ENCODE peak calls at places on chromosomes 7 and 10, in four cellular contexts. One of them, this sample, is unnamed.

GRCh38 chr10:42654419-42654818 is 16.0 kb upstream of the ZNF33B start:
- DNase-seq in A549: no peak
- DNase-seq in hepatocyte: no peak
- DNase-seq in aorta: no peak
- DNase-seq in this sample: no peak

GRCh38 chr10:79079074-79079397 is 10.3 kb downstream of the ZMIZ1 start:
- DNase-seq in aorta: no peak
- DNase-seq in A549: no peak
- DNase-seq in hepatocyte: no peak
- DNase-seq in this sample: no peak

GRCh38 chr7:84363741-84364140 is 169.2 kb upstream of the SEMA3A start:
- DNase-seq in hepatocyte: no peak
- DNase-seq in A549: no peak
- DNase-seq in aorta: no peak
- DNase-seq in this sample: no peak

GRCh38 chr10:93261089-93261488 is 187.4 kb downstream of the CYP26A1 start:
- DNase-seq in hepatocyte: no peak
- DNase-seq in aorta: no peak
- DNase-seq in A549: no peak
- DNase-seq in this sample: no peak

GRCh38 chr10:79082631-79083581 is 14.1 kb downstream of the ZMIZ1 start:
- DNase-seq in A549: no peak
- DNase-seq in aorta: no peak
- DNase-seq in hepatocyte: no peak
- DNase-seq in this sample: no peak

GRCh38 chr10:11351801-11352200 is 259.6 kb downstream of the USP6NL start:
- DNase-seq in aorta: no peak
- DNase-seq in A549: no peak
- DNase-seq in hepatocyte: no peak
- DNase-seq in this sample: no peak

GRCh38 chr7:56097700-56098099 is 4.9 kb upstream of the PHKG1 start:
- DNase-seq in aorta: no peak
- DNase-seq in A549: no peak
- DNase-seq in hepatocyte: no peak
- DNase-seq in this sample: peak; percentile 72

GRCh38 chr7:36651404-36651803 is 72.9 kb downstream of the AOAH start:
- DNase-seq in aorta: no peak
- DNase-seq in hepatocyte: peak; percentile 36
- DNase-seq in A549: no peak
- DNase-seq in this sample: peak; percentile 39

GRCh38 chr10:110268442-110268841 is 36.3 kb downstream of the SMNDC1 start:
- DNase-seq in A549: no peak
- DNase-seq in hepatocyte: no peak
- DNase-seq in aorta: no peak
- DNase-seq in this sample: no peak

GRCh38 chr7:99551329-99551728 is 585 bp downstream of the FAM200A start:
- DNase-seq in A549: no peak
- DNase-seq in hepatocyte: peak; percentile 11
- DNase-seq in aorta: no peak
- DNase-seq in this sample: no peak

GRCh38 chr10:22564060-22564459 is 150.3 kb downstream of the PIP4K2A start:
- DNase-seq in aorta: no peak
- DNase-seq in hepatocyte: no peak
- DNase-seq in A549: no peak
- DNase-seq in this sample: no peak

GRCh38 chr7:106068986-106069385 is 43.1 kb downstream of the SYPL1 start:
- DNase-seq in aorta: no peak
- DNase-seq in hepatocyte: no peak
- DNase-seq in A549: no peak
- DNase-seq in this sample: no peak

GRCh38 chr10:74765465-74765864 is 60.9 kb upstream of the KAT6B start:
- DNase-seq in aorta: no peak
- DNase-seq in A549: no peak
- DNase-seq in hepatocyte: peak; percentile 31
- DNase-seq in this sample: no peak

GRCh38 chr10:103854265-103854686 is 1.1 kb downstream of the SH3PXD2A start:
- DNase-seq in A549: peak; percentile 29
- DNase-seq in aorta: no peak
- DNase-seq in hepatocyte: peak; percentile 56
- DNase-seq in this sample: no peak

GRCh38 chr10:72319416-72320254 is 35.1 kb downstream of the DNAJB12 start:
- DNase-seq in aorta: peak; percentile 97
- DNase-seq in A549: peak; percentile 94
- DNase-seq in hepatocyte: peak; percentile 97
- DNase-seq in this sample: peak; percentile 73

GRCh38 chr10:118835682-118836326 is 81.0 kb upstream of the CACUL1 start:
- DNase-seq in A549: peak; percentile 28
- DNase-seq in hepatocyte: peak; percentile 22
- DNase-seq in aorta: no peak
- DNase-seq in this sample: no peak

GRCh38 chr7:46162582-46162981 is 241.5 kb upstream of the IGFBP3 start:
- DNase-seq in hepatocyte: no peak
- DNase-seq in A549: no peak
- DNase-seq in aorta: no peak
- DNase-seq in this sample: no peak

GRCh38 chr7:23298141-23298851 is 843 bp upstream of the MALSU1 start:
- DNase-seq in hepatocyte: no peak
- DNase-seq in aorta: no peak
- DNase-seq in A549: peak; percentile 48
- DNase-seq in this sample: peak; percentile 34

GRCh38 chr10:112958275-112958995 is 8.4 kb downstream of the TCF7L2 start:
- DNase-seq in hepatocyte: peak; percentile 50
- DNase-seq in A549: peak; percentile 60
- DNase-seq in aorta: no peak
- DNase-seq in this sample: peak; percentile 84
- H3K27ac ChIP-seq in hepatocyte: peak overlapping the region; percentile 97
- H3K27ac ChIP-seq in A549: peak overlapping the region; percentile 88
- H3K27ac ChIP-seq in aorta: no peak overlapping the region
- H3K27ac ChIP-seq in this sample: peak overlapping the region; percentile 83

DNA sequence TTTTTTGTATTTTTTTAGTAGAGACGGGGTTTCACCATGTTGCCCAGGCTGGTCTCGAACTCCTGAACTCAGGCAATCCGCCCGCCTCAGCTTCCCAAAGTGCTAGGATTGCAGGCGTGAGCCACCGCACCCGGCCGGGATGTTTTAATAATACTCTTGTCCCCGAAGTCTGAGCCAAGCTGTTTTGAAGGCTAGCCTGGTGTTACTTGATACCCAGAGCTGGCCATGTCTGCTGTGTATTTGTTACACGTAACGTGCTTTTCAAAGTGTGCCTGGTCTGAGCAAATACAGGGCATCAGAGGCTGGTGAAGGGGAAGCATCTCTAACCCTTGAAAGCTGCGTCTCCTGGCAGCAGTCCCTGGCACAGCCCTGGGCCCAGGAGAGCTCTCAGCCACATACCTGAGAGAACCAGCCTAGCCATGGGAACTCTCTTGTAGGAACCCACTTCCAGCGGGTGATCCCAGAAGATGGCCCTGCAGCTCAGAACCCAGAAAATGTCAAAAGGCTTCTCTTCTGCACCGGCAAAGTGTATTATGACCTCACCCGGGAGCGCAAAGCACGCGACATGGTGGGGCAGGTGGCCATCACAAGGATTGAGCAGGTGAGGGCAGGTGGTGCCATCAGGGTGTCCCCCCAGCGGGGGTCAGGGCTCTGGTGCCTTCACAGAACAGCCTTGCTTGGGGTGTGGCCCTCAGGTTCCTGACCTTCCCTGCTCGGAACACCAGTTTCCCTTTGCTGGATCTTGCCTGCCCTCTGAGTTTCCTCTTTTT is 41.7 kb upstream of the ZMIZ2 start:
- DNase-seq in aorta: no peak
- DNase-seq in A549: no peak
- DNase-seq in hepatocyte: no peak
- DNase-seq in this sample: no peak
- H3K27ac ChIP-seq in aorta: no peak overlapping the region
- H3K27ac ChIP-seq in A549: no peak overlapping the region
- H3K27ac ChIP-seq in hepatocyte: no peak overlapping the region
- H3K27ac ChIP-seq in this sample: no peak overlapping the region

GRCh38 chr7:33744293-33744692 is 161.0 kb upstream of the BMPER start:
- DNase-seq in aorta: no peak
- DNase-seq in A549: peak; percentile 48
- DNase-seq in hepatocyte: peak; percentile 32
- DNase-seq in this sample: no peak
- H3K27ac ChIP-seq in aorta: no peak overlapping the region
- H3K27ac ChIP-seq in A549: no peak overlapping the region
- H3K27ac ChIP-seq in hepatocyte: peak overlapping the region; percentile 59
- H3K27ac ChIP-seq in this sample: peak overlapping the region; percentile 66

GRCh38 chr7:102424787-102425218 is 8.6 kb upstream of the ORAI2 start:
- DNase-seq in aorta: peak; percentile 57
- DNase-seq in hepatocyte: no peak
- DNase-seq in A549: no peak
- DNase-seq in this sample: no peak

GRCh38 chr7:102429141-102429904 is 4.1 kb upstream of the ORAI2 start:
- DNase-seq in A549: no peak
- DNase-seq in hepatocyte: no peak
- DNase-seq in aorta: no peak
- DNase-seq in this sample: no peak

GRCh38 chr7:102426268-102427031 is 6.9 kb upstream of the ORAI2 start:
- DNase-seq in A549: no peak
- DNase-seq in hepatocyte: no peak
- DNase-seq in aorta: no peak
- DNase-seq in this sample: no peak

GRCh38 chr7:102424129-102424551 is 9.2 kb upstream of the ORAI2 start:
- DNase-seq in aorta: peak; percentile 46
- DNase-seq in hepatocyte: no peak
- DNase-seq in A549: no peak
- DNase-seq in this sample: no peak

DNA sequence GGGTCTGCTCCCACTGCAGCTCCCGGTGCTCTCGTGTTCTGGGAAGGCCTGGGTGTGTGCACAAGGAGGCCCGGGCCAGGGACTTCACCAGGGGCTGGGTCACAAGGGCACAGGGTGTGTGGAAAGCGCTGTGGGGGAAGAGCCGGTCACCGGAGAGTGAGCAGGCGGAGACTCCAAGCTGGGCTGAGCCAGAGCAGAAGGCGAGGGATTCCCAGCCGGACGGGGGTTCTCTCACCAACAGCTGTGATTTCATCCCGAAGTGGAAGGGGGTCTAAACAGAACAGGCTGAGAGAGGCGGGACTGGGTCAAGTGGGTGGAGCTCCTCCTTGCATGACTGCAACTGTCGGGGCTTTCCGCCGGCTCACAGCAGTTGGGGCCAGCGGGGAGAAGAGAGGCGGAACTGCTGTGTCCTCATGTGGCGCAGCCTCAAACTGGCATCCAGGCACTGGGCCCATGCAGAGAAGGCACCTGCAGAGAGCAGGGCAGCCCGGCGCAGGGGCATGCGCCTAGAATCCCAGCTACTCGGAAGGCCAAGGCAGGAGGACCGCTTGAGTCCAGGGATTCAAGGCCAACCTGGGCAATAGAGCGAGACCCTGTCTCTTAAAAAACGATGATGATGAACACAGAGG is 7.6 kb upstream of the ORAI2 start:
- DNase-seq in hepatocyte: no peak
- DNase-seq in A549: no peak
- DNase-seq in aorta: peak; percentile 82
- DNase-seq in this sample: no peak
- H3K27ac ChIP-seq in hepatocyte: no peak overlapping the region
- H3K27ac ChIP-seq in A549: no peak overlapping the region
- H3K27ac ChIP-seq in aorta: no peak overlapping the region
- H3K27ac ChIP-seq in this sample: no peak overlapping the region

GRCh38 chr10:28790146-28790545 is 112.8 kb downstream of the BAMBI start:
- DNase-seq in hepatocyte: no peak
- DNase-seq in A549: no peak
- DNase-seq in aorta: no peak
- DNase-seq in this sample: no peak

GRCh38 chr10:28788767-28789166 is 111.4 kb downstream of the BAMBI start:
- DNase-seq in hepatocyte: no peak
- DNase-seq in A549: no peak
- DNase-seq in aorta: no peak
- DNase-seq in this sample: no peak

GRCh38 chr10:28785018-28785417 is 107.7 kb downstream of the BAMBI start:
- DNase-seq in hepatocyte: no peak
- DNase-seq in aorta: no peak
- DNase-seq in A549: no peak
- DNase-seq in this sample: no peak

GRCh38 chr10:28783089-28783488 is 105.8 kb downstream of the BAMBI start:
- DNase-seq in aorta: no peak
- DNase-seq in hepatocyte: no peak
- DNase-seq in A549: peak; percentile 21
- DNase-seq in this sample: no peak

DNA sequence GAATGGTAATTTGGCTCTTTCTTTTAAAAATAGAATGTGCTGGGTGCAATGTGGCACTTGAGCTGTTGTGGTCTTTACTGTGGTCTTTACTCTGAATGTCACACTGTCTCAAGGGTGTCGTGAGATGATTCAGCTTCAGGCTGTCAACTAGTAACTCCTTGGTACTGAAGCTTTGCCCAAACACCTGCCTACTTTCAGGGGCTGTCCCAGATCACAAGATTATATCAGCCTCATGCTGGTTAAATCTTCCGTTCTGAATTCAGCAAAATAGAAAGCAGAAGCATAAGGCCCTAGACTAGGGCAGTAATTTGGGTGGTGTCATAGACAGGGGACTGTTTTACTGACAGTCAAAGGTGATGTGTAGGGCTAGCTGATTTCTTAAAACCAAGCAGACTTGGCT is 110.9 kb downstream of the BAMBI start:
- DNase-seq in hepatocyte: no peak
- DNase-seq in A549: no peak
- DNase-seq in aorta: no peak
- DNase-seq in this sample: no peak
- H3K27ac ChIP-seq in hepatocyte: no peak overlapping the region
- H3K27ac ChIP-seq in A549: no peak overlapping the region
- H3K27ac ChIP-seq in aorta: no peak overlapping the region
- H3K27ac ChIP-seq in this sample: no peak overlapping the region

DNA sequence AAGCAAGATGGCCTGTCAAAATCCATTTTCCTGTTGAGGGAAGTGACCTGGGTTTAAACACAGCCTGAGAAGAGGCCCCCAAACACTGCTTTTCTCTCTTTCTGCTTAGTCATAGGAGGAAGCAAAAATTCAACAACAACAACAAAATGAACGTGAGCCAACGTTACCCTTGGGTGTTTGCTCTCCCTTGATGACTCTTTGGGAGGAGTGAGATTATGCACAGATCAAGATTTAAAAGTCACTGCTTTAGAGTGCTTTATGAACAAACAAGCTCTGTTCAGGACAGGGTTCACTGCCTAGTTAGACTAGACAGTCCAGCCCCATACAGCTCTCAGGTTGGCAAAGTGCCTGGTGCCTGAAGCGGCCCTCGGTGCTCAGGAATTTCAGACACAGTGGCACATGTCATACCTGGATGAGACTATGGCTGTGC is 38.9 kb downstream of the DENND11 start:
- DNase-seq in A549: peak; percentile 84
- DNase-seq in aorta: no peak
- DNase-seq in hepatocyte: peak; percentile 23
- DNase-seq in this sample: no peak
- H3K27ac ChIP-seq in A549: peak overlapping the region; percentile 71
- H3K27ac ChIP-seq in aorta: no peak overlapping the region
- H3K27ac ChIP-seq in hepatocyte: peak overlapping the region; percentile 48
- H3K27ac ChIP-seq in this sample: no peak overlapping the region